ENCODE peak calls at places on chromosomes 2 and 18, in six cellular contexts. Y is effector memory CD4-positive, alpha-beta T cell; E is OCI-LY7; D is K562; J is AG04450; K is aorta. N is an unnamed sample.

GRCh38 chr2:20448246-20449046 is 1.6 kb downstream of the RHOB start:
- DNase-seq in Y (no peak), E (no peak), D (no peak), J (no peak), K (no peak), N (peak)

GRCh38 chr2:217804786-217805678 is 197.8 kb downstream of the TNS1 start:
- DNase-seq in Y (no peak), E (no peak), D (no peak), J (no peak), K (peak), N (no peak)

GRCh38 chr2:186726938-186727337 is 33.1 kb downstream of the FAM171B start:
- DNase-seq in Y (no peak), E (no peak), D (no peak), J (no peak), K (no peak), N (no peak)

GRCh38 chr2:107392241-107392704 is 434.4 kb upstream of the RGPD4 start:
- DNase-seq in Y (no peak), E (no peak), D (no peak), J (no peak), K (no peak), N (no peak)

GRCh38 chr2:54429055-54429454 is 27.1 kb upstream of the SPTBN1 start:
- DNase-seq in Y (no peak), E (no peak), D (no peak), J (no peak), K (no peak), N (no peak)

GRCh38 chr18:57561728-57562423 is 24.6 kb downstream of the FECH start:
- DNase-seq in Y (no peak), E (peak), D (peak), J (no peak), K (no peak), N (no peak)

GRCh38 chr2:218961651-218962570 is 2.4 kb downstream of the CDK5R2 start:
- DNase-seq in Y (no peak), E (no peak), D (peak), J (no peak), K (no peak), N (no peak)

GRCh38 chr2:161029321-161029720 is 130.9 kb upstream of the TANK start:
- DNase-seq in Y (no peak), E (no peak), D (no peak), J (no peak), K (no peak), N (no peak)

GRCh38 chr2:152649997-152650396 is 67.3 kb downstream of the PRPF40A start:
- DNase-seq in Y (no peak), E (no peak), D (no peak), J (no peak), K (no peak), N (no peak)

GRCh38 chr2:152646775-152647174 is 70.5 kb downstream of the PRPF40A start:
- DNase-seq in Y (no peak), E (no peak), D (no peak), J (peak), K (no peak), N (no peak)

GRCh38 chr2:152646264-152646663 is 71.0 kb downstream of the PRPF40A start:
- DNase-seq in Y (no peak), E (no peak), D (no peak), J (no peak), K (no peak), N (no peak)

GRCh38 chr2:152647417-152648010 is 69.7 kb downstream of the PRPF40A start:
- DNase-seq in Y (no peak), E (no peak), D (no peak), J (no peak), K (peak), N (peak)

DNA sequence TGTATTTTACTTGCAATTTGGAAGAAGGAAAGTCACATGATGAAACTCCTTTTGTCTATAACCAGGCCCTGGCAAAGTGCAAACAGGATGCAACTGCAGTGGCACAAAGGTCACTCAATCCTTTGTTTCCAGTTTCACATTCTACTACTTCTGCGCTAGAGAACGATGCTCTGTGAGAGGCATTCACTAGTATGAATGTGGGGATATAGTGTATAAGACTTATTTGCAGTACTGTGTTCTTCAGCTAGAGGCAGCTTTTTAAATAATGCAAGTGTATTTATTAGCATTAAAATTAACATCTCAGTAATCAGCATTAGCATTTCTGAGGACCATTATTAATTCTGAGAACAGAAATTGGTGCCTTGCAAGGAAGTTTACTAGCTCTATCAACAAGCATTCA is 68.9 kb downstream of the PRPF40A start:
- DNase-seq in Y (no peak), E (no peak), D (no peak), J (no peak), K (no peak), N (no peak)
- H3K27ac ChIP-seq in Y (no peak), E (no peak), D (no peak), J (no peak), K (no peak), N (peak)

DNA sequence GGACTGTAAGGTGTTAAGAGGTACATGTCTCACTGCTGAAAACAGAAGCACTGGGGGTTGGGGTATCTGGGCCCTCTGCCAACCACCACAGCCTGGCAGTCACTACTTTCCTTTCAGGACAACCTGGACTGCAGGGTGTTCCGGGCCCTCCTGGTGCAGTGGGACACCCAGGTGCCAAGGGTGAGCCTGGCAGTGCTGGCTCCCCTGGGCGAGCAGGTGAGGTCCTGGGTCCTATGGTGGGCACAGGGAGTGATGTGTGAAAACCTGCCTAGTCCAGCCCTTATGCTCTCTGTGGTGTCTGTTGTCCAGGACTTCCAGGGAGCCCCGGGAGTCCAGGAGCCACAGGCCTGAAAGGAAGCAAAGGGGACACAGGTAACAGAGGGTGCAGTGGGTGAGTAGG is 40.0 kb downstream of the MARCO start:
- DNase-seq in Y (no peak), E (no peak), D (no peak), J (no peak), K (no peak), N (no peak)
- H3K27ac ChIP-seq in Y (no peak), E (no peak), D (no peak), J (no peak), K (no peak), N (no peak)

GRCh38 chr18:2994190-2994589 is 18.8 kb downstream of the LPIN2 start:
- DNase-seq in Y (no peak), E (no peak), D (no peak), J (no peak), K (no peak), N (no peak)

GRCh38 chr18:2994603-2995432 is 18.1 kb downstream of the LPIN2 start:
- DNase-seq in Y (peak), E (peak), D (peak), J (no peak), K (peak), N (no peak)

GRCh38 chr18:2997846-2998599 is 14.9 kb downstream of the LPIN2 start:
- DNase-seq in Y (no peak), E (no peak), D (no peak), J (no peak), K (no peak), N (no peak)

GRCh38 chr18:2998644-2999043 is 14.3 kb downstream of the LPIN2 start:
- DNase-seq in Y (no peak), E (no peak), D (no peak), J (no peak), K (no peak), N (no peak)

GRCh38 chr18:2997429-2997828 is 15.5 kb downstream of the LPIN2 start:
- DNase-seq in Y (no peak), E (no peak), D (no peak), J (no peak), K (no peak), N (no peak)
- H3K27ac ChIP-seq in Y (peak), E (no peak), D (peak), J (no peak), K (peak), N (peak)

DNA sequence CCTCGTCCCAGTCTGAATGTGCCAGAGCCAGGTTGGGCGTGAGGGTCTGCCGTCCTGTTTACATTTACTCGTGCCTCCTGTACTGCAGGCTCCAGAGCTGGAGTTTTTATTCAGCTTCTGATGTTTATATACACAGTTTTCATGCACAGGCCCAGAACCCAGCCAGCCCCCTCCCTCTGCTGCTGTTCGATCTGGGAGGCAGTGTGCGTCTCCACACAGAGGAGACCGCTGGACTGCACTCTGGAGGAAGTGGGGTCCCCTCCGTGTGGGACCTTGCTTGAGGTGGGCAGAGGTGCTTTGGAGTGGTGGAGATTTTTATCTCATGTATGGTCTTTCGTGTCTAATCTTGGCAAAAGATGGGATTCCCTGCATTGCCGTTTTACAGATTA is 90.6 kb downstream of the GLI2 start:
- DNase-seq in Y (no peak), E (no peak), D (no peak), J (no peak), K (no peak), N (no peak)
- H3K27ac ChIP-seq in Y (no peak), E (no peak), D (no peak), J (peak), K (no peak), N (no peak)

DNA sequence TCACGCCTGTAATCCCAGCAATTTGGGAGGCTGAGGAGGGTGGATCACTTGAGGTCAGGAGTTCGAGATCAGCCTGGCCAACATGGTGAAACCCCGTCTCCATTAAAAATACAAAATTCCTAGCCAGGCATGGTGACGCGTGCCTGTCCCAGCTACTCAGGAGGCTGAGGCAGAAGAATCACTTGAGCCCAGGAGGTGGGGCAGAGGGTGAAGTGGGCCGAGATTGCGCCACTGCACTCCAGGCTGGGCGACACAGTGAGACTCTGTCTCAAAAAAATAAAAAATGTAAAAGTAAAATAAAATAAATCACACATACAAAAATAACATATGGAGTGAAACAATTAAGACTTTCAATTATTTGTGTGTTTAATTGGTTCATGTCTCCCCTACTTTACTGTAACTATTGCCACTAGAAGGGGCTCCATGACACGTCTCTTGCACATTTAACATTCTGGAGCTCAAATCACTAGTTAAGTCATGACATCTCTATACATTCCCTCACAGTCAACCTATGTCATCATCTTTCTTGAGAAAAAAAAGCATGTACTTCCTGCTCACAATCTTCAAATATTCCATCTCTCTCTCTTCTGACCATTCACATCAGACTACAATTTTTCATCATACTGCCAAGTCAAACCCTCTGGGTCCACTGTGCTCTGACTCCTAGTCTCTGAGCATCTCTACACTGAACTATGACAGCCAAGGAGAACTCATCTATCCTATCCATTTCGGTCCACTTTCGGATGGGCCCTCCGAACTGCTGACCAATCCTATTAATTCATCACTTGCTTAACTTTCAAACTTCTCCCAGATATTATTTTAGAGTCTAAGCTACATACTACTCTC is 6.7 kb downstream of the GFPT1 start:
- DNase-seq in Y (no peak), E (no peak), D (no peak), J (no peak), K (no peak), N (no peak)
- H3K27ac ChIP-seq in Y (no peak), E (no peak), D (peak), J (no peak), K (no peak), N (no peak)

DNA sequence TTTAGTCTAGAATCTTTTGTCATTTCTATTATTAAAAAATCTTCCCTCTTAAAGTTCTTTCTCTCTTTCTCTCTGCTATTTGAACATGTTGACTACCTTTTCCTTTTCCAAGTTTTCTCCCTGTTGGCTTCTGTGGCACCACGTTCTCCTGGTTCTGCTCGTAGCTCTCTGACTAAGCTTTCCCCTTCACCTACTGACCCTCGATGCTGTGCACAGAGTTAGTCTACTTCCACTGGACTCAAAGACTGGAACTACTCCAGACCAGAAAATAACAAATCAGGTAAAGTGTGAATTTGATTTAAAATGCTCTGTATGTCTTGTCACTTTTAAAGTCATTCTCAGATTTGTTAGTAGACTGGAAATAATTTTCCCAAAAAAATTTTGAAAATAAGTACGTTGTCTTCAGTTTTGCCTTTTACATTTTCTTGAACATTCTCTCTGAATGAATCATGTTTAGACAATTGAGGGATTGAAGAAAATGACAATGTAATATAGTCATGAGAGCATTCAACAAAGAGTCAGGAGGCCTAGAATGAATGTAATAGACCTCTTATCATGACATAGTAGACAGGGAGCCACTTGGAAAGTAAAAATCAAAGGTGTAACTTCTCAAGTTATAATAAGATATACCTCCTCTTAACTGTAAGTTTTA is 25.3 kb downstream of the ITPRID2 start:
- DNase-seq in Y (no peak), E (no peak), D (no peak), J (no peak), K (no peak), N (no peak)
- H3K27ac ChIP-seq in Y (no peak), E (no peak), D (no peak), J (peak), K (no peak), N (no peak)

GRCh38 chr2:26217720-26218119 is 26.7 kb downstream of the HADHA start:
- DNase-seq in Y (no peak), E (no peak), D (no peak), J (no peak), K (no peak), N (no peak)

GRCh38 chr2:26215833-26216232 is 28.6 kb downstream of the HADHA start:
- DNase-seq in Y (no peak), E (no peak), D (no peak), J (no peak), K (no peak), N (no peak)

GRCh38 chr2:26212011-26212410 is 32.4 kb downstream of the HADHA start:
- DNase-seq in Y (no peak), E (no peak), D (no peak), J (no peak), K (no peak), N (no peak)

GRCh38 chr2:26214759-26215158 is 29.7 kb downstream of the HADHA start:
- DNase-seq in Y (no peak), E (no peak), D (no peak), J (no peak), K (no peak), N (no peak)

GRCh38 chr2:26216587-26216986 is 27.8 kb downstream of the HADHA start:
- DNase-seq in Y (no peak), E (no peak), D (no peak), J (no peak), K (no peak), N (no peak)
- H3K27ac ChIP-seq in Y (no peak), E (no peak), D (no peak), J (no peak), K (no peak), N (no peak)

GRCh38 chr2:12732663-12733062 is 15.9 kb downstream of the TRIB2 start:
- DNase-seq in Y (no peak), E (no peak), D (no peak), J (no peak), K (no peak), N (no peak)
- H3K27ac ChIP-seq in Y (no peak), E (no peak), D (no peak), J (no peak), K (no peak), N (no peak)

GRCh38 chr2:144801325-144801724 is 281.4 kb upstream of the ZEB2 start:
- DNase-seq in Y (no peak), E (no peak), D (no peak), J (no peak), K (no peak), N (no peak)

GRCh38 chr2:144801766-144802165 is 281.8 kb upstream of the ZEB2 start:
- DNase-seq in Y (no peak), E (no peak), D (no peak), J (peak), K (no peak), N (no peak)

GRCh38 chr2:144796956-144797355 is 277.0 kb upstream of the ZEB2 start:
- DNase-seq in Y (no peak), E (no peak), D (no peak), J (no peak), K (no peak), N (no peak)

DNA sequence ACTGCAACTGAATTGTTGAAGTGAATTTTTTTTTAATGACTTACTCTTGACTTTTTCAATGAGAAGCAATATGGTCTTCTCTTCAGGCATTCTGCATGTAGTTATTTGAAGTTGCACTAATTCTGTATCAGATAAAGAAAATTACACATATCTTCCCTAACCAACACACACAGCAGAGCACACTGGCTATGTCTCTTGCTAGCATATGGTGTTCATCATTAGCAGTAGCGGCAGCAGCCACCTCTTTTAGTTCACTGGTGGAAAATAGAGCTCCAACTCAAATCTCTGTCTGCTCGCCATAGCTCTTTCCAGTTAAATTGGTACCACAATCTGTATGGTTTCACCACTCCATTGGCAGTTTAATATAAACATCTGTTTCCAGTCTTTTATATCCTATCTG is 278.1 kb upstream of the ZEB2 start:
- DNase-seq in Y (no peak), E (no peak), D (no peak), J (no peak), K (no peak), N (no peak)
- H3K27ac ChIP-seq in Y (no peak), E (no peak), D (no peak), J (no peak), K (no peak), N (no peak)

GRCh38 chr2:212995920-212996319 is 155.5 kb downstream of the IKZF2 start:
- DNase-seq in Y (no peak), E (no peak), D (no peak), J (no peak), K (no peak), N (no peak)

GRCh38 chr2:212997526-212998020 is 153.8 kb downstream of the IKZF2 start:
- DNase-seq in Y (no peak), E (no peak), D (no peak), J (no peak), K (no peak), N (no peak)

GRCh38 chr2:213002383-213002782 is 149.0 kb downstream of the IKZF2 start:
- DNase-seq in Y (no peak), E (no peak), D (no peak), J (no peak), K (no peak), N (no peak)

GRCh38 chr2:213001285-213001910 is 150.0 kb downstream of the IKZF2 start:
- DNase-seq in Y (no peak), E (no peak), D (no peak), J (no peak), K (no peak), N (no peak)

GRCh38 chr2:212998629-212999359 is 152.6 kb downstream of the IKZF2 start:
- DNase-seq in Y (no peak), E (no peak), D (no peak), J (no peak), K (no peak), N (no peak)
- H3K27ac ChIP-seq in Y (no peak), E (no peak), D (no peak), J (no peak), K (no peak), N (no peak)